ENCODE peak calls at places on chromosomes 4 and X, in eight cellular contexts. A is suprapubic skin, K is K562, E is stomach, R is H54, J is transverse colon, X is tibial nerve, B is heart left ventricle. T is an unnamed sample.

GRCh38 chr4:130524057-130524456 is 1428.1 kb downstream of the C4orf33 start:
- DNase-seq in A (no peak), K (no peak), E (no peak), R (no peak), J (no peak), X (no peak), B (no peak), T (no peak)

GRCh38 chr4:109301691-109302365 is 630 bp downstream of the COL25A1 start:
- DNase-seq in A (no peak), K (no peak), E (no peak), R (no peak), J (no peak), X (no peak), B (no peak), T (no peak)

GRCh38 chr4:3266076-3266475 is 17.1 kb downstream of the MSANTD1 start:
- DNase-seq in A (peak), K (no peak), E (peak), R (no peak), J (no peak), X (no peak), B (no peak), T (no peak)

GRCh38 chr4:120209706-120210105 is 143.1 kb upstream of the MAD2L1 start:
- DNase-seq in A (no peak), K (no peak), E (no peak), R (no peak), J (no peak), X (no peak), B (no peak), T (no peak)

GRCh38 chrX:119757979-119758681 is at the start of gene SOWAHD:
- DNase-seq in A (peak), K (peak), E (peak), R (peak), J (peak), X (no peak), B (no peak), T (peak)

GRCh38 chr4:48651869-48652447 is 128.1 kb downstream of the FRYL start:
- DNase-seq in A (no peak), K (no peak), E (no peak), R (no peak), J (no peak), X (no peak), B (no peak), T (no peak)

GRCh38 chrX:18755651-18756050 is 48.2 kb downstream of the PPEF1 start:
- DNase-seq in A (no peak), K (no peak), E (no peak), R (no peak), J (no peak), X (no peak), B (no peak), T (no peak)

GRCh38 chr4:78092850-78093249 is 35.7 kb downstream of the FRAS1 start:
- DNase-seq in A (no peak), K (no peak), E (no peak), R (no peak), J (no peak), X (no peak), B (no peak), T (no peak)

GRCh38 chr4:4783847-4784246 is 75.6 kb upstream of the MSX1 start:
- DNase-seq in A (no peak), K (no peak), E (no peak), R (no peak), J (no peak), X (no peak), B (no peak), T (no peak)

GRCh38 chr4:23763559-23763958 is 126.3 kb downstream of the PPARGC1A start:
- DNase-seq in A (no peak), K (no peak), E (no peak), R (no peak), J (peak), X (no peak), B (no peak), T (no peak)

GRCh38 chr4:139841464-139842195 is 176.0 kb downstream of the MGST2 start:
- DNase-seq in A (no peak), K (peak), E (no peak), R (no peak), J (peak), X (no peak), B (no peak), T (no peak)

GRCh38 chrX:47060708-47061107 is 17.5 kb upstream of the RGN start:
- DNase-seq in A (no peak), K (no peak), E (no peak), R (no peak), J (no peak), X (no peak), B (no peak), T (no peak)

GRCh38 chr4:165929662-165930061 is 56.6 kb downstream of the TLL1 start:
- DNase-seq in A (no peak), K (no peak), E (no peak), R (no peak), J (no peak), X (no peak), B (no peak), T (no peak)

GRCh38 chr4:148239406-148239805 is 202.8 kb downstream of the NR3C2 start:
- DNase-seq in A (no peak), K (no peak), E (no peak), R (no peak), J (no peak), X (no peak), B (peak), T (no peak)

GRCh38 chrX:45842207-45842900 is 641.7 kb upstream of the DIPK2B start:
- DNase-seq in A (no peak), K (no peak), E (no peak), R (no peak), J (no peak), X (no peak), B (no peak), T (no peak)

GRCh38 chrX:9873952-9874351 is 87.7 kb downstream of the SHROOM2 start:
- DNase-seq in A (no peak), K (peak), E (peak), R (no peak), J (peak), X (no peak), B (no peak), T (no peak)

GRCh38 chrX:66833426-66833825 is 194.5 kb upstream of the EDA2R start:
- DNase-seq in A (no peak), K (no peak), E (no peak), R (no peak), J (no peak), X (no peak), B (no peak), T (no peak)

GRCh38 chrX:50581405-50581804 is 110.8 kb upstream of the DGKK start:
- DNase-seq in A (no peak), K (no peak), E (no peak), R (no peak), J (no peak), X (no peak), B (no peak), T (no peak)

GRCh38 chr4:158209825-158210807 is at the start of gene TMEM144:
- DNase-seq in A (peak), K (peak), E (peak), R (peak), J (peak), X (peak), B (peak), T (peak)

GRCh38 chrX:75045369-75045768 is 110.7 kb downstream of the ABCB7 start:
- DNase-seq in A (no peak), K (no peak), E (no peak), R (no peak), J (no peak), X (no peak), B (no peak), T (no peak)

GRCh38 chrX:9379697-9380551 is 84.9 kb upstream of the TBL1X start:
- DNase-seq in A (no peak), K (no peak), E (no peak), R (peak), J (peak), X (no peak), B (no peak), T (no peak)

GRCh38 chr4:38530486-38530885 is 133.5 kb upstream of the KLF3 start:
- DNase-seq in A (no peak), K (no peak), E (no peak), R (no peak), J (no peak), X (no peak), B (no peak), T (no peak)

GRCh38 chr4:38534344-38534743 is 129.7 kb upstream of the KLF3 start:
- DNase-seq in A (no peak), K (no peak), E (no peak), R (no peak), J (no peak), X (no peak), B (no peak), T (no peak)

GRCh38 chr4:38531126-38531737 is 132.8 kb upstream of the KLF3 start:
- DNase-seq in A (no peak), K (no peak), E (no peak), R (no peak), J (no peak), X (no peak), B (no peak), T (no peak)

GRCh38 chr4:38529189-38530115 is 134.5 kb upstream of the KLF3 start:
- DNase-seq in A (no peak), K (peak), E (peak), R (no peak), J (peak), X (no peak), B (peak), T (no peak)

DNA sequence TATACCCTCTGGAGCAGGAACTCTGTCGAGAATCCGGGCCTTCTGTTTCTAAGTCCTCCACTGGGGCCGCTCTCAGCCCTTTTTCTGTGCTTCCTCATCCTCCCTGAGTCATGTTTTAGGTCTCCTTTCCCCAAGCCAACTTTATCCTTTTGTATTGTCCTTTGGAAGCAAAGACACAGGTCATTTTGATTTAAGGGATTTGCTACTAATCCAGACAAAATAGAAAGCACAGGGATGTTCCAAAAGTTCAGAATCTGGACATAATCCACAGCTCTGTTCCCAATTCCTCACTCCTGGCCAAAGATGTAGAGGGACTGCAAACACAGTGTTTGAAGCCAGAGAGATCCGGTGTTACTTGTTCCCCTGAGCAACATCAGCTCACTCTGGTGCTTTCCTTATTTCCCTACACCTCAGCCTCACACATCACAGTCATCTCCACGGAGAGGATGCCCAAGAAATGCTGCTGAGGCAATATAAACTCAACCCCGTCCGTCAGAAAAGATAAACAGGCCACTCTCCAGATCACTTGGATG is 130.9 kb upstream of the KLF3 start:
- DNase-seq in A (no peak), K (no peak), E (no peak), R (no peak), J (no peak), X (no peak), B (no peak), T (no peak)
- TF ChIP-seq POLR2A in A (no peak), K (no peak), E (no peak), R (no peak), J (no peak), X (no peak), B (no peak), T (no peak)

GRCh38 chr4:24913099-24913445 is 230 bp upstream of the CCDC149 start:
- DNase-seq in A (no peak), K (no peak), E (no peak), R (no peak), J (no peak), X (no peak), B (no peak), T (no peak)

GRCh38 chr4:24914460-24914859 is 1.6 kb upstream of the CCDC149 start:
- DNase-seq in A (no peak), K (no peak), E (no peak), R (no peak), J (no peak), X (no peak), B (no peak), T (no peak)

GRCh38 chr4:24915121-24915922 is 2.5 kb upstream of the CCDC149 start:
- DNase-seq in A (no peak), K (no peak), E (no peak), R (no peak), J (no peak), X (no peak), B (no peak), T (no peak)

GRCh38 chr4:24910504-24910903 is 2.3 kb downstream of the CCDC149 start:
- DNase-seq in A (no peak), K (no peak), E (no peak), R (no peak), J (no peak), X (no peak), B (no peak), T (no peak)

DNA sequence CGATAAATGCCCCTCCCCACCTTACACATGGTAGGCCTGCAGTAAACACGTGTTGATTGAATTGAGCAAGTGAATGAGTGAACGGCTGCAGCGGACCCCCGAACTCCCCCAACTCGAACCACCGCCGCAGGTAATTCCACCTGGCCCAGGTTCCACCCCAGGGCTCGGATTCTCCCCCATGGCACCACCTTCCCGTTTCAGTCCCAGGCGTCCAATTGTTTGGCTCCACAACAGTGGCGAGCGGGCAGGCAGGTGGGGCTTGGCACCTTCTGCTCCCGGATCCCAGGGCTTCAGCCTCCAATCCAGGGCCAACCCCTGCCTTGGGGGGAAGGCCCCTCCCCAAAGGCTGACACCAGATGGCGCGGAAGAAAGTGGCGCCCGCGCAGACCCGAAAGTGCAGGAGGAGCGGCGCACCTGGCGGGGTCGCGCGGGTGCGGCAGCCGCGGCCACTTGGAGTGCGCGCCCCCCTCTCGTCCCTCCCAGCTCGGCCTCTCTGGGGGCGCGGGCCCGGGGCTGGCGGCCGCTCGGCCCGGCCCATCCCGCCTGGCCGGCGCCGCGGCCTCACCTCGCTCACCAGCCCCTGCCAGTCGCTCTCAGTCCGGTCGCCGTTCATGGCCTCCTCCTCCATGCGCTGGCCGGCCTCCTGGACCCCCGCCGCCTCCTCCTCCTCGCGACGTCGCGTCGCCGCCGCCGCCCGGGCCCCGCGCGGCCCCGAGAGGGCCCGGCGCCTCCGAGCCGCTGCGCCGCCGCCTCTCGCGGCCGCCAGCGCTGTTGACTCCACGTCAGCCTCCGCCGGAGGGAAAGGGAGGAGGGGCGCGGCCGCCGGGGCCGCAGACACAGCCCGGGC is at the start of gene CCDC149:
- DNase-seq in A (peak), K (peak), E (peak), R (peak), J (peak), X (peak), B (peak), T (peak)
- TF ChIP-seq POLR2A in A (peak), K (no peak), E (no peak), R (peak), J (peak), X (peak), B (no peak), T (no peak)

GRCh38 chr4:110620352-110621327 is 2.2 kb downstream of the PITX2 start:
- DNase-seq in A (no peak), K (no peak), E (no peak), R (no peak), J (peak), X (no peak), B (no peak), T (no peak)
- TF ChIP-seq POLR2A in A (no peak), K (no peak), E (no peak), R (no peak), J (peak), X (no peak), B (no peak), T (no peak)

GRCh38 chrX:49190783-49191032 is 4.5 kb upstream of the PRICKLE3 start:
- DNase-seq in A (peak), K (no peak), E (no peak), R (no peak), J (no peak), X (peak), B (no peak), T (no peak)
- TF ChIP-seq POLR2A in A (no peak), K (peak), E (no peak), R (peak), J (peak), X (no peak), B (no peak), T (peak)

DNA sequence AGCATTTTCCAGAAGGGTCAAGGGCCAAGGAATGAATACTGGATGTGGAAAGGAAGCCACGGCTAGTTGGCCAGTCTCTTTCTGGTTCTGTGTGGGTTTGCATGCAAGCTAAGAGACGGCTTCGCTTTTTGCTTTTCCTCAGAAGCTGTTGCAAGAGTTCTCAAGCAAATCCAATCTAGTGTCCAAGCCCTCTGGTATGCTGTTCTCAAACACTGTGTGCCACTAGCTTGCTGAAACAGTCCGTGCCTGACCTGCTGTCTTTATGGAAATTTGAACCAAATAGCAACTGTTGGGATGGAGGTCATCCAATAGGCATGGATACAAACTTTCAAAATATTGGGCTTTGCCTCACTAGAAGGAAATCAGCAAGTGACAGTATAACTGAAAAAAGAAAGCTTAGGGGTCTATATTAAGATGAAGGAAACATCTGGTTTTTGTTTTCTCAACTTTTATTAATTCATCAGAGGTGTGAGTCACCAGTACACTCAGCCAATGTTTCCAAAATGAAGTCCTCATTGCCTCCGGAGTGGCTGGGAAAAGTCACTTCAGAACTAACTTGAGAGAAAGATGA is 70.5 kb downstream of the SLC9A6 start:
- DNase-seq in A (no peak), K (no peak), E (no peak), R (no peak), J (no peak), X (no peak), B (no peak), T (peak)
- TF ChIP-seq POLR2A in A (no peak), K (no peak), E (no peak), R (no peak), J (peak), X (no peak), B (no peak), T (peak)

DNA sequence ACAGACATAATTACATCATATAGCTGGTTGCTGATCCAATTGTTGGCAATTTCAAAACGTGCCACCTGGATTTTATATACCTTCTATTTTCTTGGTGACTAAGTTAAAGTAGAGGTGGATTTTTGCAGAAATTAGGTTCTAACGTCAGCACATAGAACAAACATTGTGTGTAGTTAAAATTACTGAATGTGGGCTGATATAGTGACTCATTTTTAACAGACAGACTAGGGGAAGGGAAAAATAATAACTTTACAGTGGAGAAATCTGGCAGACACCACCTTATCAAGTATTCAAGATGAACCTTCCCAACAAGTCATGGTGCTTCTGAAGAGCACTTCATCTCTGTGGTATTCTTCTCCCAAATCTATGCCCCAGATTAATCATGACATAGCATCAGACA is 134.5 kb downstream of the UCHL1 start:
- DNase-seq in A (no peak), K (no peak), E (no peak), R (no peak), J (no peak), X (no peak), B (no peak), T (no peak)
- TF ChIP-seq POLR2A in A (no peak), K (no peak), E (no peak), R (no peak), J (no peak), X (no peak), B (no peak), T (no peak)

DNA sequence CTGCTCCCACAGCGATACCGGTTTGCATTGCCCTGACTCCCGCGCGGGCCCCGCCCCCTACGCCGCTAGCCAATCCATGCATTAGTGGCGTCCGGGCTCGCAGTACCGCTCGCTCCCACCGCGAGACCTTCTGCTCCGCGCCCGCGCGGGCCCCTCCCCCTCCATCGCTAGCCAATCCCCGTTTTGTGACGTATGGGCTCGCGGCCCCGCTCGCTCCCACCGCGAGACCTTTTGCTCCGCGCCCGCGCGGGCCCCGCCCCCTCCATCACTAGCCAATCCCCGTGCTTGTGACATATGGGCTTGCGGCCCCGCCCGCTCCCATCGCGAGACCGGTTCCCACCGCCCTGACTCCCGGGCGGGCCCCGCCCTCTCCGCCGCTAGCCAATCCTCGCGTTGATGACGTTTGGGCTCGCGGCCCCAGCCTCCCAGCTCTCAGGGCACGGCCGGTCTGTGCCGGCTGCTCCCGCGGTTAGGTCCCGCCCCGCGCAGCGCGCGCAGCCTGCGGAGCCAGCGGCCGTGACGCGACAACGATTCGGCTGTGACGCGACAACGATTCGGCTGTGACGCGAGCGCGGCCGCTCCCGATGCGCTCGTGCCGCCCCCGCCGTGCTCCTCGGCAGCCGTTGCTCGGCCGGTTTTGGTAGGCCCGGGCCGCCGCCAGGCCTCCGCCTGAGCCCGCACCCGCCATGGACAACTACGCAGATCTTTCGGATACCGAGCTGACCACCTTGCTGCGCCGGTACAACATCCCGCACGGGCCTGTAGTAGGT is at the start of gene EMD:
- DNase-seq in A (peak), K (peak), E (peak), R (peak), J (peak), X (peak), B (peak), T (peak)
- TF ChIP-seq POLR2A in A (peak), K (peak), E (no peak), R (peak), J (peak), X (peak), B (peak), T (peak)